ENCODE peak calls at places on chromosomes 11 and 22, in eight cellular contexts. Z, L, H, W, R, I, G and T are unnamed samples.

GRCh38 chr11:121634889-121635288 is 182.1 kb upstream of the SORL1-AS1 start:
- DNase-seq in I (no peak), R (no peak), G (no peak), W (no peak), Z (no peak), H (peak; percentile 97), L (peak; percentile 97), T (no peak)

GRCh38 chr11:128472128-128473110 is 114.9 kb downstream of the ETS1 start:
- DNase-seq in W (no peak), H (peak; percentile 77), L (peak; percentile 47), G (no peak), R (no peak), I (no peak), Z (no peak), T (no peak)

GRCh38 chr11:33452806-33453205 is 195.6 kb downstream of the HIPK3 start:
- DNase-seq in R (no peak), G (no peak), W (no peak), H (peak; percentile 90), I (no peak), L (peak; percentile 75), Z (no peak), T (peak; percentile 30)

GRCh38 chr11:11931461-11932055 is 76.9 kb downstream of the DKK3 start:
- DNase-seq in Z (peak; percentile 27), H (peak; percentile 77), R (peak; percentile 62), L (peak; percentile 84), G (no peak), W (peak; percentile 53), I (no peak), T (peak; percentile 75)

GRCh38 chr22:26446808-26447515 is 17.9 kb downstream of the ASPHD2 start:
- DNase-seq in R (no peak), G (no peak), Z (no peak), L (no peak), I (no peak), H (no peak), W (no peak), T (no peak)

GRCh38 chr11:88320149-88320559 is 17.4 kb downstream of the CTSC start:
- DNase-seq in Z (no peak), R (no peak), I (no peak), G (no peak), H (peak; percentile 49), W (no peak), L (peak; percentile 60), T (peak; percentile 45)

GRCh38 chr22:48185656-48186055 is 1423.2 kb downstream of the TBC1D22A start:
- DNase-seq in H (no peak), L (no peak), I (peak; percentile 11), R (no peak), W (peak; percentile 20), G (no peak), Z (no peak), T (no peak)

GRCh38 chr11:130050272-130050671 is 19.4 kb upstream of the APLP2 start:
- DNase-seq in Z (peak; percentile 15), L (no peak), H (no peak), R (peak; percentile 13), I (no peak), W (no peak), G (no peak), T (no peak)

GRCh38 chr11:107747622-107748021 is 35.8 kb upstream of the SLN start:
- DNase-seq in H (no peak), L (no peak), W (no peak), Z (no peak), G (no peak), R (peak; percentile 6), I (no peak), T (no peak)

GRCh38 chr11:128503231-128503991 is 83.9 kb downstream of the ETS1 start:
- DNase-seq in R (no peak), L (peak; percentile 87), G (no peak), W (no peak), Z (no peak), H (no peak), I (no peak), T (peak; percentile 44)

GRCh38 chr11:133906746-133907145 is 50.0 kb downstream of the IGSF9B start:
- DNase-seq in R (no peak), G (no peak), Z (no peak), H (no peak), L (no peak), I (no peak), W (no peak), T (no peak)

GRCh38 chr22:20125201-20126174 is 6.1 kb upstream of the ZDHHC8 start:
- DNase-seq in W (peak; percentile 88), R (no peak), L (no peak), Z (no peak), I (no peak), H (no peak), G (no peak), T (no peak)

GRCh38 chr11:30960387-30960992 is 374.3 kb upstream of the MPPED2 start:
- DNase-seq in Z (no peak), R (peak; percentile 72), G (no peak), H (peak; percentile 42), L (peak; percentile 75), W (no peak), I (no peak), T (peak; percentile 70)

GRCh38 chr11:102144357-102145342 is 34.4 kb downstream of the YAP1 start:
- DNase-seq in L (peak; percentile 93), R (peak; percentile 15), G (no peak), W (peak; percentile 75), I (no peak), Z (peak; percentile 78), H (peak; percentile 55), T (peak; percentile 23)

GRCh38 chr11:124086447-124086846 is 28.8 kb upstream of the VWA5A start:
- DNase-seq in R (peak; percentile 74), G (no peak), L (no peak), H (no peak), Z (no peak), W (peak; percentile 85), I (no peak), T (peak; percentile 18)

GRCh38 chr11:1336836-1337646 is 27.6 kb upstream of the TOLLIP start:
- DNase-seq in L (no peak), R (peak; percentile 69), I (peak; percentile 52), W (peak; percentile 53), H (no peak), Z (no peak), G (peak; percentile 78), T (peak; percentile 52)

GRCh38 chr22:21791635-21792625 is 56.3 kb upstream of the YPEL1 start:
- DNase-seq in I (no peak), Z (no peak), R (no peak), G (no peak), H (peak; percentile 38), W (no peak), L (peak; percentile 4), T (no peak)

GRCh38 chr11:35525501-35526175 is at the start of gene PAMR1:
- DNase-seq in R (peak; percentile 87), W (peak; percentile 75), Z (peak; percentile 34), I (no peak), G (peak; percentile 21), L (peak; percentile 73), H (no peak), T (peak; percentile 75)

GRCh38 chr11:17985517-17985916 is 27.3 kb downstream of the SERGEF start:
- DNase-seq in G (no peak), W (no peak), L (no peak), I (no peak), Z (peak; percentile 7), H (peak; percentile 92), R (no peak), T (peak; percentile 54)
- H3K27ac ChIP-seq in G (no peak overlapping the region), W (peak overlapping the region; percentile 10), L (peak overlapping the region; percentile 5), I (no peak overlapping the region), Z (peak overlapping the region; percentile 17), H (peak overlapping the region; percentile 50), R (no peak overlapping the region), T (no peak overlapping the region)

GRCh38 chr11:111419181-111419580 is 40.1 kb upstream of the POU2AF1 start:
- DNase-seq in Z (no peak), W (no peak), R (no peak), G (no peak), L (no peak), H (no peak), I (no peak), T (no peak)

GRCh38 chr11:111417011-111417765 is 38.1 kb upstream of the POU2AF1 start:
- DNase-seq in L (peak; percentile 7), H (no peak), Z (no peak), I (no peak), R (no peak), G (no peak), W (no peak), T (no peak)

GRCh38 chr11:111417766-111418435 is 38.8 kb upstream of the POU2AF1 start:
- DNase-seq in G (peak; percentile 71), Z (peak; percentile 62), L (peak; percentile 97), W (no peak), R (no peak), I (no peak), H (no peak), T (peak; percentile 65)

GRCh38 chr11:111419641-111420327 is 40.7 kb upstream of the POU2AF1 start:
- DNase-seq in I (no peak), L (no peak), W (no peak), Z (no peak), R (no peak), H (no peak), G (no peak), T (no peak)

DNA sequence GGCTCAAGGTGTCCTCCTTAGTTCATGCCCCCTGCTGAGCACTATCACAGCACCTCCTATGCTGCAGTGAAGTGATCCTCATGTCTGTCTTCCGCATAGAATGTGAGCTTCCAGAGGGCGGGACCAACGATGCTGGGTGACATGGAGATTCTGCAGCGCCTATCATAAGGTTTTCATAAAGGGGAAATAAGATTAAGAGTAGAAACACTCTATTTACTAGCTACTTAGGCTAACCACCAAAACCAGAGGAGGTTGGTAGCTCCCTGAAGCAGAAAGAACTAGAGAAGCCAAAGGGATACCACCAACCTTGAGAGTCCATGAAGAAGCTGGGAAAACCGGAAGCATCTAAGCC is 39.3 kb upstream of the POU2AF1 start:
- DNase-seq in W (no peak), Z (no peak), R (no peak), I (no peak), L (no peak), G (no peak), H (no peak), T (no peak)
- H3K27ac ChIP-seq in W (no peak overlapping the region), Z (no peak overlapping the region), R (no peak overlapping the region), I (no peak overlapping the region), L (no peak overlapping the region), G (no peak overlapping the region), H (no peak overlapping the region), T (no peak overlapping the region)

DNA sequence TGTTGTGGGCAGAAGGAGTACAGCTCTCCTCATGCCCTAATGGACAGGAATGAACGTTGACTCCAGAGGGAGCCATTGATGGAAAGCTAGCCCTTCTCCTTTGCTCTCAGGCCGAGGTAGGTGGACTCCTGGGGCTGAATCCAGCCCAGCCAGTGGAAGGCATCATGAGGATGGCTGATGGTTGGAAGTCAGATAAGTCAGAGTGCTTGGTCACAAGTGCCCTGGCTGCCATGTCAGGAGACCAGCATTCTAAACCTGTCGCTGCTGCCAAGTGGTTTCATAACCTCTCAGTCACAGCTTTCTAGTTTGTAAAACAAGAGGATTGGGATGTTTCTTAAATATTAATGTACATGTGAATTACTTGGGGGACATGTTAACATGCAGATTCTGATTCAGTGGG is 32.3 kb downstream of the PIWIL4 start:
- DNase-seq in Z (peak; percentile 16), R (no peak), H (no peak), W (no peak), G (no peak), L (no peak), I (no peak), T (no peak)
- H3K27ac ChIP-seq in Z (no peak overlapping the region), R (no peak overlapping the region), H (no peak overlapping the region), W (no peak overlapping the region), G (no peak overlapping the region), L (no peak overlapping the region), I (no peak overlapping the region), T (no peak overlapping the region)

GRCh38 chr11:58024601-58025091 is 965 bp downstream of the OR9Q1 start:
- DNase-seq in Z (peak; percentile 89), R (no peak), G (peak; percentile 22), W (peak; percentile 87), H (no peak), L (peak; percentile 59), I (no peak), T (no peak)
- H3K27ac ChIP-seq in Z (peak overlapping the region; percentile 21), R (no peak overlapping the region), G (no peak overlapping the region), W (peak overlapping the region; percentile 49), H (no peak overlapping the region), L (peak overlapping the region; percentile 60), I (no peak overlapping the region), T (no peak overlapping the region)